ENCODE peak calls at places on chromosomes 6 and 20, in five cellular contexts. One of them, this sample, is unnamed.

GRCh38 chr20:44646641-44647274 is 4.7 kb downstream of the ADA start:
- DNase-seq in prostate gland: no peak
- DNase-seq in astrocyte of the spinal cord: peak
- DNase-seq in endodermal cell: no peak
- DNase-seq in AG04450: no peak
- DNase-seq in this sample: no peak

GRCh38 chr6:104728444-104728843 is 131.3 kb downstream of the HACE1 start:
- DNase-seq in prostate gland: no peak
- DNase-seq in astrocyte of the spinal cord: peak
- DNase-seq in endodermal cell: no peak
- DNase-seq in AG04450: peak
- DNase-seq in this sample: no peak

GRCh38 chr6:135939216-135939610 is 87.7 kb downstream of the PDE7B start:
- DNase-seq in prostate gland: no peak
- DNase-seq in astrocyte of the spinal cord: no peak
- DNase-seq in endodermal cell: no peak
- DNase-seq in AG04450: no peak
- DNase-seq in this sample: no peak

GRCh38 chr20:56630086-56630493 is 984 bp downstream of the TFAP2C start:
- DNase-seq in prostate gland: peak
- DNase-seq in astrocyte of the spinal cord: peak
- DNase-seq in endodermal cell: peak
- DNase-seq in AG04450: no peak
- DNase-seq in this sample: no peak

GRCh38 chr6:99349620-99350141 is at the start of gene FAXC:
- DNase-seq in prostate gland: peak
- DNase-seq in astrocyte of the spinal cord: no peak
- DNase-seq in endodermal cell: peak
- DNase-seq in AG04450: no peak
- DNase-seq in this sample: no peak

GRCh38 chr6:168314948-168315347 is 4.6 kb downstream of the DACT2 start:
- DNase-seq in prostate gland: peak
- DNase-seq in astrocyte of the spinal cord: no peak
- DNase-seq in endodermal cell: peak
- DNase-seq in AG04450: no peak
- DNase-seq in this sample: no peak

GRCh38 chr20:50794181-50794845 is 548 bp upstream of the BCAS4 start:
- DNase-seq in prostate gland: no peak
- DNase-seq in astrocyte of the spinal cord: no peak
- DNase-seq in endodermal cell: no peak
- DNase-seq in AG04450: no peak
- DNase-seq in this sample: no peak

GRCh38 chr6:30188541-30188940 is 24.7 kb downstream of the TRIM26 start:
- DNase-seq in prostate gland: no peak
- DNase-seq in astrocyte of the spinal cord: no peak
- DNase-seq in endodermal cell: no peak
- DNase-seq in AG04450: no peak
- DNase-seq in this sample: no peak

GRCh38 chr20:43914286-43914685 is 366 bp upstream of the TOX2 start:
- DNase-seq in prostate gland: no peak
- DNase-seq in astrocyte of the spinal cord: no peak
- DNase-seq in endodermal cell: no peak
- DNase-seq in AG04450: no peak
- DNase-seq in this sample: no peak

GRCh38 chr20:49557449-49557848 is 10.5 kb downstream of the PTGIS start:
- DNase-seq in prostate gland: no peak
- DNase-seq in astrocyte of the spinal cord: no peak
- DNase-seq in endodermal cell: peak
- DNase-seq in AG04450: no peak
- DNase-seq in this sample: no peak

GRCh38 chr6:166553563-166554271 is 32.8 kb downstream of the RAMACL start:
- DNase-seq in prostate gland: no peak
- DNase-seq in astrocyte of the spinal cord: peak
- DNase-seq in endodermal cell: no peak
- DNase-seq in AG04450: peak
- DNase-seq in this sample: no peak

GRCh38 chr20:35318502-35319157 is 26.4 kb upstream of the FAM83C start:
- DNase-seq in prostate gland: peak
- DNase-seq in astrocyte of the spinal cord: peak
- DNase-seq in endodermal cell: no peak
- DNase-seq in AG04450: no peak
- DNase-seq in this sample: no peak

GRCh38 chr6:118203421-118204000 is 296.4 kb downstream of the SLC35F1 start:
- DNase-seq in prostate gland: no peak
- DNase-seq in astrocyte of the spinal cord: no peak
- DNase-seq in endodermal cell: no peak
- DNase-seq in AG04450: no peak
- DNase-seq in this sample: no peak

GRCh38 chr6:158036261-158036660 is 54.6 kb downstream of the SYNJ2 start:
- DNase-seq in prostate gland: no peak
- DNase-seq in astrocyte of the spinal cord: no peak
- DNase-seq in endodermal cell: no peak
- DNase-seq in AG04450: no peak
- DNase-seq in this sample: no peak

GRCh38 chr6:44264154-44265002 is 973 bp downstream of the NFKBIE start:
- DNase-seq in prostate gland: no peak
- DNase-seq in astrocyte of the spinal cord: no peak
- DNase-seq in endodermal cell: no peak
- DNase-seq in AG04450: no peak
- DNase-seq in this sample: peak

GRCh38 chr6:149093643-149094042 is 223.9 kb upstream of the TAB2 start:
- DNase-seq in prostate gland: no peak
- DNase-seq in astrocyte of the spinal cord: peak
- DNase-seq in endodermal cell: no peak
- DNase-seq in AG04450: peak
- DNase-seq in this sample: no peak

GRCh38 chr6:32842021-32842650 is 1.7 kb downstream of the PSMB8 start:
- DNase-seq in prostate gland: no peak
- DNase-seq in astrocyte of the spinal cord: no peak
- DNase-seq in endodermal cell: no peak
- DNase-seq in AG04450: no peak
- DNase-seq in this sample: no peak

GRCh38 chr6:128601060-128601459 is 80.7 kb upstream of the PTPRK start:
- DNase-seq in prostate gland: peak
- DNase-seq in astrocyte of the spinal cord: peak
- DNase-seq in endodermal cell: no peak
- DNase-seq in AG04450: no peak
- DNase-seq in this sample: no peak

GRCh38 chr20:38764563-38765355 is 16.5 kb downstream of the ACTR5 start:
- DNase-seq in prostate gland: no peak
- DNase-seq in astrocyte of the spinal cord: peak
- DNase-seq in endodermal cell: no peak
- DNase-seq in AG04450: peak
- DNase-seq in this sample: no peak

GRCh38 chr6:85576479-85576878 is 17.2 kb downstream of the SNX14 start:
- DNase-seq in prostate gland: no peak
- DNase-seq in astrocyte of the spinal cord: no peak
- DNase-seq in endodermal cell: no peak
- DNase-seq in AG04450: no peak
- DNase-seq in this sample: no peak

DNA sequence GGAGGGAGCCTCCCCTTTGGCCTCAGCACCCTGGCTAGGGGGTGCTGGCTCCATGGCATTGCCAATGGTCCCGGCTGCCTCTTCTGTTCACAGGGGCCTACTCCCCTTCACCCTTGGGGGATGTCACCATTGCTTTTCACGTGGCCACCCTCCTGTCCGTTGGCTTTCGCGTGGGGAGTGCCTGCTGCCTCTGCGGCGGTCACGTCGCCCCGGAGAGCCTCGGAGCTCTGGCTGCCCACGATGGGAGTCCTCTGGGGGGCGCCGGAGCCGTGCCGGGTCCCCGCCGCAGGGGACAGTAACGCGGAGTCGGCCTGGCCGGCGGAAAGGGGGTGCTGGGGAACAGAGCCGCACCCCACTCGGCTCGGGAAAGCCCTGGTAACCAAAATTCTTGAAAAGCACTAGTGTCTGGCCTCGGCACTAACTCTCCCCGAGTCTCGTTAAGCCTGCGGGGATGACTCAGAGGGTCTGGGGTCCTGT is 661 bp upstream of the HEBP2 start:
- DNase-seq in prostate gland: no peak
- DNase-seq in astrocyte of the spinal cord: no peak
- DNase-seq in endodermal cell: peak
- DNase-seq in AG04450: no peak
- DNase-seq in this sample: peak
- TF ChIP-seq CTCF in prostate gland: no peak
- TF ChIP-seq CTCF in astrocyte of the spinal cord: peak
- TF ChIP-seq CTCF in endodermal cell: peak
- TF ChIP-seq CTCF in AG04450: peak
- TF ChIP-seq CTCF in this sample: no peak

DNA sequence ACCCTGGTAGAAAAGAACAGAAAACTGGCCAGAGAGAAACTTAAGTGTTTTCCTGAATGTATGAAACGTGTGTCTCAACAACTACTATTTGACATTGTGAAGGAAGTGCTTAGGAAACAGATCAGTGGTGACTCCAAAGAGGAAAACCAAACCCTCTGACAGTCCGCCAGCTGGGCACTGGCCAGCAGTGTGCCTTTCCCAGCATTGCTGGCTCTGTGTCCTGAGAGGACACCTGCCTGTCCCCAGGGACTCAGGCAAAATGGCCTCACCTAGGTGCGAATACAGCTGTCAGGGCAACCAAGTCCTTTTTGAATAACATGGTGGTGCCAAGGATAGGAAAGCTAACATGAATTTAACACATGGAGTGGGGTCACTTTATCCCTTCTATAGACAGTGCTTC is 72.5 kb downstream of the NDUFAF5 start:
- DNase-seq in prostate gland: no peak
- DNase-seq in astrocyte of the spinal cord: no peak
- DNase-seq in endodermal cell: no peak
- DNase-seq in AG04450: no peak
- DNase-seq in this sample: no peak
- TF ChIP-seq CTCF in prostate gland: no peak
- TF ChIP-seq CTCF in astrocyte of the spinal cord: no peak
- TF ChIP-seq CTCF in endodermal cell: no peak
- TF ChIP-seq CTCF in AG04450: no peak
- TF ChIP-seq CTCF in this sample: no peak

GRCh38 chr6:12335131-12335527 is 45.0 kb downstream of the EDN1 start:
- DNase-seq in prostate gland: no peak
- DNase-seq in astrocyte of the spinal cord: no peak
- DNase-seq in endodermal cell: no peak
- DNase-seq in AG04450: no peak
- DNase-seq in this sample: no peak

GRCh38 chr6:12334524-12335130 is 44.5 kb downstream of the EDN1 start:
- DNase-seq in prostate gland: no peak
- DNase-seq in astrocyte of the spinal cord: no peak
- DNase-seq in endodermal cell: no peak
- DNase-seq in AG04450: no peak
- DNase-seq in this sample: no peak

GRCh38 chr6:12336121-12336971 is 46.2 kb downstream of the EDN1 start:
- DNase-seq in prostate gland: no peak
- DNase-seq in astrocyte of the spinal cord: no peak
- DNase-seq in endodermal cell: no peak
- DNase-seq in AG04450: no peak
- DNase-seq in this sample: no peak

GRCh38 chr6:12339022-12339421 is 48.9 kb downstream of the EDN1 start:
- DNase-seq in prostate gland: no peak
- DNase-seq in astrocyte of the spinal cord: no peak
- DNase-seq in endodermal cell: no peak
- DNase-seq in AG04450: no peak
- DNase-seq in this sample: no peak

GRCh38 chr6:12335717-12336116 is 45.6 kb downstream of the EDN1 start:
- DNase-seq in prostate gland: no peak
- DNase-seq in astrocyte of the spinal cord: no peak
- DNase-seq in endodermal cell: no peak
- DNase-seq in AG04450: no peak
- DNase-seq in this sample: no peak
- TF ChIP-seq CTCF in prostate gland: no peak
- TF ChIP-seq CTCF in astrocyte of the spinal cord: no peak
- TF ChIP-seq CTCF in endodermal cell: peak
- TF ChIP-seq CTCF in AG04450: no peak
- TF ChIP-seq CTCF in this sample: no peak

DNA sequence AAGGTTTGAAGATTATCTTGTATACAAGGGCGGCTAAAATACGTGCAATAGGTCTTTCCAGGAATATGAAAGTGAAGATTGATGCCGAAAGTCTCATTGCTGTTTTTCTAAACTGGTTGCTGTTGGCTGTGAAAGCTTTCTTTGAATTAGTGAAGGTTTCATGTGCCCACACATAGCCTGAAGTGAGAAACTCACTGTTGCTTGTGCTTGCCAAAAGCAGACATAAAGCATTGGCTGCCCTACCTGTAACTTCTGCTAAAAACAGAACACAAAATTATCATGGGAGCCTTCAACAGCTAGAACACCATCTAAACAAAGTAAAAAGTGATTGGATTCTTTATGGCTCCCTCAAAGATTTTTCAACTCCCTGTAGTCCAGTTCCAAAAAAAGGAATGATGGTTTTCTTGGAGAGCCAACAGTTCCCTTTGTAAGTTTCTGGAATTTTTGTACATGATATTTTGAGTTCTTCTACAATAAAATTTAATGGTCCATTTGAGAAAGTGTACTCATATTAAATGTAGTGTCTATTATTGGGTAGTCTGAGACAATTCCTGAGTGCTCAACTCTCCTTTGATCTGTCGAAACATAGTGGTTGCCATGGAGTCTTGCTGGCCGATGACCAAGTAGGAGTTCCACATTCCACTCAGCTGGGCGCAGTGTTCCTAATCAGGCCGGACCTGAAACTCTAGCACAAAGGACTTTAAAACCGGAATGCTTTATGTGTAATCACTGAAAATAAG is 68.5 kb downstream of the PLEKHG1 start:
- DNase-seq in prostate gland: peak
- DNase-seq in astrocyte of the spinal cord: peak
- DNase-seq in endodermal cell: no peak
- DNase-seq in AG04450: peak
- DNase-seq in this sample: no peak
- TF ChIP-seq CTCF in prostate gland: no peak
- TF ChIP-seq CTCF in astrocyte of the spinal cord: peak
- TF ChIP-seq CTCF in endodermal cell: peak
- TF ChIP-seq CTCF in AG04450: peak
- TF ChIP-seq CTCF in this sample: no peak

GRCh38 chr20:48329676-48330644 is 497.8 kb downstream of the PREX1 start:
- DNase-seq in prostate gland: no peak
- DNase-seq in astrocyte of the spinal cord: peak
- DNase-seq in endodermal cell: peak
- DNase-seq in AG04450: no peak
- DNase-seq in this sample: no peak
- TF ChIP-seq CTCF in prostate gland: no peak
- TF ChIP-seq CTCF in astrocyte of the spinal cord: peak
- TF ChIP-seq CTCF in endodermal cell: peak
- TF ChIP-seq CTCF in AG04450: peak
- TF ChIP-seq CTCF in this sample: no peak

GRCh38 chr20:23200413-23200812 is 114.3 kb upstream of the CD93 start:
- DNase-seq in prostate gland: no peak
- DNase-seq in astrocyte of the spinal cord: no peak
- DNase-seq in endodermal cell: no peak
- DNase-seq in AG04450: no peak
- DNase-seq in this sample: no peak

GRCh38 chr20:23201658-23202057 is 115.5 kb upstream of the CD93 start:
- DNase-seq in prostate gland: no peak
- DNase-seq in astrocyte of the spinal cord: no peak
- DNase-seq in endodermal cell: no peak
- DNase-seq in AG04450: no peak
- DNase-seq in this sample: no peak

GRCh38 chr20:23199356-23199755 is 113.2 kb upstream of the CD93 start:
- DNase-seq in prostate gland: no peak
- DNase-seq in astrocyte of the spinal cord: no peak
- DNase-seq in endodermal cell: no peak
- DNase-seq in AG04450: no peak
- DNase-seq in this sample: no peak

GRCh38 chr20:23198815-23199214 is 112.7 kb upstream of the CD93 start:
- DNase-seq in prostate gland: no peak
- DNase-seq in astrocyte of the spinal cord: no peak
- DNase-seq in endodermal cell: no peak
- DNase-seq in AG04450: no peak
- DNase-seq in this sample: no peak

GRCh38 chr20:23200914-23201313 is 114.8 kb upstream of the CD93 start:
- DNase-seq in prostate gland: peak
- DNase-seq in astrocyte of the spinal cord: peak
- DNase-seq in endodermal cell: peak
- DNase-seq in AG04450: no peak
- DNase-seq in this sample: no peak
- TF ChIP-seq CTCF in prostate gland: no peak
- TF ChIP-seq CTCF in astrocyte of the spinal cord: peak
- TF ChIP-seq CTCF in endodermal cell: peak
- TF ChIP-seq CTCF in AG04450: peak
- TF ChIP-seq CTCF in this sample: no peak

This sample was measured in natural killer cell.